ENCODE peak calls at places on chromosomes 7 and 10, in seven cellular contexts. D is ovary, P is NT2/D1, M is fibroblast of lung, K is stomach, U is neural progenitor cell, J is breast epithelium. A is an unnamed sample.

GRCh38 chr10:67492317-67493019 is 203.5 kb downstream of the CTNNA3 start:
- DNase-seq in D (no peak), P (no peak), M (peak; percentile 2), K (no peak), U (no peak), J (no peak), A (no peak)

GRCh38 chr7:129777993-129778769 is 166.7 kb downstream of the NRF1 start:
- DNase-seq in D (no peak), P (no peak), M (no peak), K (no peak), U (peak; percentile 54), J (no peak), A (no peak)

GRCh38 chr7:107276220-107276827 is 107.5 kb downstream of the HBP1 start:
- DNase-seq in D (no peak), P (no peak), M (no peak), K (no peak), U (no peak), J (no peak), A (no peak)

GRCh38 chr10:126598009-126598408 is 72.5 kb downstream of the C10orf90 start:
- DNase-seq in D (no peak), P (peak; percentile 30), M (peak; percentile 26), K (peak; percentile 63), U (peak; percentile 66), J (no peak), A (no peak)

GRCh38 chr10:96548589-96548988 is 34.9 kb upstream of the TLL2 start:
- DNase-seq in D (peak; percentile 12), P (no peak), M (no peak), K (peak; percentile 43), U (no peak), J (no peak), A (no peak)

GRCh38 chr7:141128931-141129330 is 55.1 kb downstream of the TMEM178B start:
- DNase-seq in D (no peak), P (no peak), M (no peak), K (no peak), U (no peak), J (no peak), A (no peak)

GRCh38 chr10:122911889-122912484 is 1.6 kb downstream of the FAM24A start:
- DNase-seq in D (no peak), P (peak; percentile 55), M (peak; percentile 44), K (peak; percentile 37), U (peak; percentile 87), J (no peak), A (peak; percentile 5)

GRCh38 chr7:151459726-151460473 is 20.0 kb upstream of the CRYGN start:
- DNase-seq in D (peak; percentile 87), P (no peak), M (peak; percentile 85), K (peak; percentile 73), U (peak; percentile 57), J (peak; percentile 81), A (no peak)

GRCh38 chr7:153061913-153062528 is 302.5 kb downstream of the ACTR3B start:
- DNase-seq in D (no peak), P (peak; percentile 27), M (no peak), K (no peak), U (peak; percentile 74), J (no peak), A (no peak)

GRCh38 chr10:102435098-102435497 is 2.7 kb upstream of the CUEDC2 start:
- DNase-seq in D (no peak), P (no peak), M (no peak), K (no peak), U (no peak), J (no peak), A (no peak)
- H3K27me3 ChIP-seq in D (no peaks in the 10 kb centered on the region), P (peaks cover 35% of the 10 kb centered on the region), M (no peaks in the 10 kb centered on the region), K (peaks cover 3% of the 10 kb centered on the region), U (peaks cover 41% of the 10 kb centered on the region), J (no peaks in the 10 kb centered on the region), A (peaks cover 20% of the 10 kb centered on the region)

DNA sequence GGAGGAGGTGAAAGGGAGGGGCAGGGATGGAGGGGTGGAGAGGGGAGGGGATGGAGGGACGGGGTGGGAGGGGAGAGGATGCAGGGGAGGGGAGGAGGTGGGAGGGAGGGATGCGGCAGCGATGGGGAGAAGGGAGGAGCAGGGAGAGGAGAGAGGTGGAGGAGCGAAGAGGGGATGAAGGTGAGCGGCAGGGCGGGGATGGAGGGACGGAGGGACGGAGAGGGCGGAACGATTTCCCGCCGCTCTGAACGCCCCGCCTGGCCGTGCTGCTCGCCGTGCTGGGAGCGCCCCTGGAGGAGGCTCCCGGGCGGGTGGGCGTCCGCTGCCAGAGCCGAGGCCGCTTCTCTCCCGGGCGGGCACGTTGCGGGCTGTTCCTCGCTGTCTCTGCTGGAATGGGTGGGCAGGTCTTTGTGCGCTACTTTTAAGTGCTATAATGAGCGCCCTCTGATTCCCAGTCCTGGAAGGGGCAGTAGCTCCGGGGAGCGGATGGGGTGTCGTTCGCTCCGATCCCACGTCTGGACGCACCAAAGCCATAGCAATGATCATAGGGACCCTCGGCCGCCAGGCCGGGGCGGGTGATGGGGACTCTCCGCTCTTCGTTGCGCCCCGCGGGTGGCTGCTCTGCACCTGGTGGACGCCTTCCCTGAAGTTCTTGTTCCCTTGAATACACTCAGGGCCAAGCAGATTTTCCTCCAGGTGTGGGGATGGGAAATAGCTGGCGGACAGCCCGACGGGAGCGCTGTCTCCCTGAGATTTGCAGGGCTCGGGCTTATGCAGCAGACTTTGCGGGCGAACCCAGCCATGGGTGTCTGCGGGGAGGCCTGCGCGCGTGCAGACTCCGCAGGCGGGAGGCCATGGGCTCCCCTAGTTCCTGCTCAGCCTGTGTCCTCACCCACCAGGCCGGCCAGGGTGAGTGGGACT is 81.1 kb upstream of the CPXM2 start:
- DNase-seq in D (no peak), P (peak; percentile 8), M (no peak), K (no peak), U (peak; percentile 80), J (no peak), A (no peak)
- H3K27me3 ChIP-seq in D (no peaks in the 10 kb centered on the region), P (peaks cover 26% of the 10 kb centered on the region), M (no peaks in the 10 kb centered on the region), K (peaks cover 63% of the 10 kb centered on the region), U (peaks cover 76% of the 10 kb centered on the region), J (no peaks in the 10 kb centered on the region), A (peaks cover 24% of the 10 kb centered on the region)

GRCh38 chr7:51634025-51634424 is 317.4 kb upstream of the COBL start:
- DNase-seq in D (no peak), P (no peak), M (no peak), K (no peak), U (no peak), J (no peak), A (no peak)
- H3K27me3 ChIP-seq in D (no peaks in the 10 kb centered on the region), P (no peaks in the 10 kb centered on the region), M (no peaks in the 10 kb centered on the region), K (no peaks in the 10 kb centered on the region), U (no peaks in the 10 kb centered on the region), J (no peaks in the 10 kb centered on the region), A (no peaks in the 10 kb centered on the region)

DNA sequence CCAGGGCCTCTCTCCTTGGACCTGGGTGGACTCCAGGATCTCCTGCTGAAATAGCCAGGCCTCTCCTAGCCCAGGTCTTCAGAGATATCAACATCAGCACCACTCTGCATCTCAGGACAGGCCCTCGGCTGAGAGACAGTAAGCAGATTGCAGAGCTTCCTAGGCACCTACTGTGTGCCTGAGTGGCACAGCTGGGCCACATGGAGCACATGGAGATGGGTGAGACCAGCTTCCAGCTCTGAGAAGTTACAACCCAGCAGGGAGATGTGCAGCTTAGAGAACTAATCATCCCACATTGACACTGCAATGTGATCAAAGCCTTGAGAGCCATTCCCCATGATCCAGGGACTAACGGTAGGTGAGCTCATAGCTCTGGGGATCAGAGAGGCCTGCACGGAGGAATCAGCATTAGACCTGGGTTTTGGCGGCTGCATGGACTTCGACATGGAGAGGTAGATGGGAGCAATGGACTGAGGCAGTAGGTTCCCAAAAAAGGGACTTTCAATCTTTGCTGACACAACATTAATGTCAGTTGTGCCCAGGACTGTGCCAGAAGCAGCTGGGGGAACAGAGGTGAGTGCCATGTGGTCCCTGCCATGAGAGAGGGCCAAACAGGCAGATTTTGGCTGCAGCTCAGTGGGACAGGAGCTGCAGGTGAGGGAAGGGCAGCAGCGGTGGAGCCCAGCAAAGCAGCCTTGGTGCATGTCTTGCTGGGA is 76.0 kb upstream of the LEP start:
- DNase-seq in D (no peak), P (no peak), M (no peak), K (no peak), U (no peak), J (no peak), A (no peak)
- H3K27me3 ChIP-seq in D (no peaks in the 10 kb centered on the region), P (peaks cover 57% of the 10 kb centered on the region), M (peaks cover 49% of the 10 kb centered on the region), K (peaks cover 51% of the 10 kb centered on the region), U (peaks cover 100% of the 10 kb centered on the region), J (peaks cover 5% of the 10 kb centered on the region), A (peaks cover 42% of the 10 kb centered on the region)